ENCODE peak calls at places on chromosomes 6 and 20, in five cellular contexts. F, L, M, Z and X are unnamed samples. For H3K4me1, the result is how much of the 10 kb centered on the place peaks cover.

GRCh38 chr6:170177383-170178265 is 113.3 kb downstream of the DLL1 start:
- DNase-seq in F (peak), L (no peak), M (peak), Z (no peak), X (no peak)

GRCh38 chr20:24503352-24503931 is 34.0 kb downstream of the SYNDIG1 start:
- DNase-seq in F (no peak), L (peak), M (peak), Z (no peak), X (peak)

GRCh38 chr6:26159417-26160273 is 72.4 kb downstream of the HFE start:
- DNase-seq in F (peak), L (peak), M (no peak), Z (no peak), X (no peak)

GRCh38 chr6:134979142-134979541 is 29.2 kb upstream of the ALDH8A1 start:
- DNase-seq in F (no peak), L (no peak), M (no peak), Z (no peak), X (no peak)

GRCh38 chr20:36461600-36462439 is 79.5 kb upstream of the MYL9 start:
- DNase-seq in F (peak), L (peak), M (peak), Z (peak), X (peak)

GRCh38 chr6:47780510-47781356 is 1.1 kb upstream of the OPN5 start:
- DNase-seq in F (peak), L (peak), M (peak), Z (peak), X (peak)

GRCh38 chr6:38542031-38542430 is 97.7 kb downstream of the BTBD9 start:
- DNase-seq in F (peak), L (no peak), M (no peak), Z (no peak), X (peak)

GRCh38 chr20:44618318-44618731 is 33.2 kb downstream of the ADA start:
- DNase-seq in F (no peak), L (no peak), M (no peak), Z (no peak), X (no peak)

GRCh38 chr6:161922631-161923119 is 648.8 kb upstream of the AGPAT4 start:
- DNase-seq in F (peak), L (peak), M (peak), Z (no peak), X (peak)

GRCh38 chr6:116444092-116444491 is 17.1 kb upstream of the CALHM6 start:
- DNase-seq in F (peak), L (peak), M (no peak), Z (no peak), X (peak)

GRCh38 chr20:25296094-25297093 is 48.5 kb downstream of the PYGB start:
- DNase-seq in F (no peak), L (peak), M (no peak), Z (no peak), X (peak)

GRCh38 chr6:79446006-79446405 is 91.2 kb downstream of the LCA5 start:
- DNase-seq in F (no peak), L (no peak), M (no peak), Z (no peak), X (no peak)

GRCh38 chr6:133814797-133815196 is 74.1 kb upstream of the TCF21 start:
- DNase-seq in F (peak), L (peak), M (no peak), Z (no peak), X (peak)

GRCh38 chr6:141105481-141105880 is 1027.2 kb upstream of the GJE1 start:
- DNase-seq in F (no peak), L (peak), M (peak), Z (peak), X (peak)

GRCh38 chr20:14264869-14265268 is 72.5 kb downstream of the FLRT3 start:
- DNase-seq in F (peak), L (peak), M (no peak), Z (no peak), X (peak)

GRCh38 chr20:47224300-47224791 is 132.2 kb downstream of the ZMYND8 start:
- DNase-seq in F (no peak), L (no peak), M (no peak), Z (no peak), X (no peak)

GRCh38 chr6:151060096-151060741 is 179.5 kb upstream of the AKAP12 start:
- DNase-seq in F (peak), L (no peak), M (no peak), Z (no peak), X (peak)

GRCh38 chr6:121838842-121839241 is 403.4 kb downstream of the GJA1 start:
- DNase-seq in F (peak), L (no peak), M (no peak), Z (no peak), X (peak)

GRCh38 chr6:103797738-103798137 is 1062.0 kb downstream of the HACE1 start:
- DNase-seq in F (peak), L (peak), M (no peak), Z (no peak), X (no peak)

GRCh38 chr20:33229843-33230242 is 6.0 kb upstream of the BPIFA1 start:
- DNase-seq in F (no peak), L (no peak), M (no peak), Z (no peak), X (no peak)

GRCh38 chr6:148200302-148200701 is 142.3 kb upstream of the SASH1 start:
- DNase-seq in F (no peak), L (no peak), M (no peak), Z (no peak), X (no peak)

GRCh38 chr20:50528129-50528528 is 17.9 kb downstream of the PTPN1 start:
- DNase-seq in F (no peak), L (no peak), M (no peak), Z (no peak), X (no peak)

GRCh38 chr20:49713779-49714712 is at the start of gene B4GALT5:
- DNase-seq in F (peak), L (peak), M (peak), Z (peak), X (peak)

GRCh38 chr20:46731770-46732169 is 22.3 kb downstream of the SLC2A10 start:
- DNase-seq in F (no peak), L (no peak), M (peak), Z (no peak), X (no peak)

GRCh38 chr6:135995160-135995898 is 143.8 kb downstream of the PDE7B start:
- DNase-seq in F (peak), L (no peak), M (no peak), Z (no peak), X (peak)

GRCh38 chr6:73264446-73264845 is 1.4 kb upstream of the KHDC1 start:
- DNase-seq in F (no peak), L (no peak), M (no peak), Z (no peak), X (no peak)

GRCh38 chr6:31627690-31628287 is 7.3 kb downstream of the PRRC2A start:
- DNase-seq in F (no peak), L (no peak), M (no peak), Z (no peak), X (no peak)

GRCh38 chr6:92701425-92702096 is 717.8 kb downstream of the EPHA7 start:
- DNase-seq in F (no peak), L (no peak), M (no peak), Z (no peak), X (no peak)

GRCh38 chr6:134065706-134066105 is 13.3 kb upstream of the SLC2A12 start:
- DNase-seq in F (peak), L (peak), M (peak), Z (no peak), X (peak)

GRCh38 chr20:57783956-57784837 is 74.4 kb upstream of the PMEPA1 start:
- DNase-seq in F (no peak), L (no peak), M (peak), Z (no peak), X (no peak)

GRCh38 chr6:147161974-147162495 is 42.2 kb upstream of the STXBP5 start:
- DNase-seq in F (peak), L (no peak), M (no peak), Z (no peak), X (peak)

GRCh38 chr6:39731565-39731964 is 6.4 kb upstream of the KIF6 start:
- DNase-seq in F (no peak), L (peak), M (peak), Z (no peak), X (no peak)

GRCh38 chr6:39729945-39730344 is 4.7 kb upstream of the KIF6 start:
- DNase-seq in F (no peak), L (no peak), M (no peak), Z (no peak), X (no peak)

DNA sequence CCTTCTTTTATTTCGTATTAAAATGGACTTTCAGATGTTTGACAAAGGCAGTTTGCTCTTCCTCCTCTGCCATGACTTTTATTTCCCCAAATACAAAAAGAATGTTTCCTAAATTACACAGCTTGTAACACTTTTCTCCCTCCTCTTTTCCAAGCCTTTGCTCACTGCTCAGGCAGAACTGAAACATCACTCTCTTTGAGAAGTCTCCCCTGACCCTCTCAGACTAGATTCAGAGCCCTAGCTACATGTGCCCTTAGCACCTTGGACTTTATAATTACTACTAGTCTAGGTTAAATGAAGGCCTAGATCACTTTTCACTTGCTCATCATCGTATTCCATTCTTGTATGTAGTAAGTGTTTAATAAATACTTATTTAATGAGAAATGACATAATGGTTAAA is 8.5 kb upstream of the KIF6 start:
- DNase-seq in F (no peak), L (no peak), M (no peak), Z (no peak), X (no peak)
- H2BK120ac ChIP-seq in F (no peak), L (no peak), M (no peak), Z (no peak), X (no peak)

GRCh38 chr6:167583412-167583811 is 243.3 kb upstream of the AFDN start:
- DNase-seq in F (no peak), L (no peak), M (no peak), Z (no peak), X (no peak)
- H3K4me1 ChIP-seq in F (under half), L (under half), M (under half), Z (under half), X (under half)

DNA sequence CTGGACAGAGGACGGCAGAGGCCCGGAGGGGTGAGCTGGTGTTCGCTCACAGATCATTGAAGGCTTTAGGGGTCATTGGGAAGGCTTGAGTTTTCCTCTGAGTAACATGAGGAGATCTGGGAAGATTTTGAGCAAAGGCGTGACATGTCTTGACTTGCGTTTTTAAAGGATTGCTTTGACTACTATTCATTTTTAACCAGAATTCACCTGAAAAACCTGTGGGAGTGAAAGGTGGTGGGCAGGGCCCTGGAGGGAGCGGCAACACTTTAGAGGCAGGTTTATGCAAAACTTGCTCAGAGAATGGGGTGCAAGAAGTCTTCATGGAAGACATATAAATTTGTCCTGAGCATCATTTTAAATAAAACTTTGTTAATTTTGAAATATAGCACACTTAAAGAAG is 72.2 kb upstream of the EEF1E1 start:
- DNase-seq in F (no peak), L (no peak), M (no peak), Z (no peak), X (no peak)
- H2BK120ac ChIP-seq in F (no peak), L (no peak), M (no peak), Z (no peak), X (no peak)

GRCh38 chr6:90653750-90654149 is 66.9 kb upstream of the MAP3K7 start:
- DNase-seq in F (no peak), L (no peak), M (no peak), Z (no peak), X (no peak)
- H3K4me1 ChIP-seq in F (under half), L (under half), M (under half), Z (under half), X (under half)

DNA sequence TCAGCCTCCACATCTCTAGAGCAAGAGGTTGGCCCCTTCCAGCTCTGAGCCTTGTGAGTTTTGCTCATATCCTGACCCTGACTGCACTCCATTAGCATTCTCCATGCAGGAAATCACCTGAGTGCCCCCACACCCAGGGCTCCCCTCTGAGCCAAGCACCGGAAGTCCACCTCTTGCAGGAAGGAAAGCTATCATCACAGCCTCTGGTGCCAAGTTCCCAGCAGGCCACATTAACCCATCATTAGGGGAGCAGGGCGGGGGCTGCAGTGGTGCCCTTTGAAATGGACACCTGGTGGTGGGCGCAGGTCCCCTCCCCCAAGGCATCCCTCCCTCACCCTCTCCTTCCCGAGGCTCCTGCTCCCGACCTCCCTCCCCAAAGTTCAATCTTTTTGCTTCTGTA is 16.1 kb downstream of the GRM4 start:
- DNase-seq in F (no peak), L (peak), M (peak), Z (no peak), X (no peak)
- H2BK120ac ChIP-seq in F (no peak), L (no peak), M (no peak), Z (no peak), X (no peak)

GRCh38 chr20:48324744-48325143 is 503.1 kb downstream of the PREX1 start:
- DNase-seq in F (no peak), L (no peak), M (no peak), Z (no peak), X (no peak)
- H3K4me1 ChIP-seq in F (under half), L (under half), M (under half), Z (under half), X (under half)